ENCODE peak calls at places on chromosome 20, in nine cellular contexts. One of them, this sample, is unnamed.

GRCh38 chr20:62818592-62819493 is 2.0 kb downstream of the COL9A3 start:
- DNase-seq in HAP-1: no peak
- DNase-seq in small intestine: no peak
- DNase-seq in heart right ventricle: peak
- DNase-seq in keratinocyte: no peak
- DNase-seq in LoVo: peak
- DNase-seq in amygdala: peak
- DNase-seq in activated gamma-delta T cell: no peak
- DNase-seq in D341Med: no peak
- DNase-seq in this sample: peak

GRCh38 chr20:23649830-23650417 is 12.2 kb upstream of the CST3 start:
- DNase-seq in HAP-1: no peak
- DNase-seq in small intestine: no peak
- DNase-seq in heart right ventricle: no peak
- DNase-seq in keratinocyte: no peak
- DNase-seq in LoVo: no peak
- DNase-seq in amygdala: no peak
- DNase-seq in activated gamma-delta T cell: no peak
- DNase-seq in D341Med: no peak
- DNase-seq in this sample: no peak

GRCh38 chr20:54069501-54069971 is 858 bp downstream of the BCAS1 start:
- DNase-seq in HAP-1: no peak
- DNase-seq in small intestine: no peak
- DNase-seq in heart right ventricle: no peak
- DNase-seq in keratinocyte: no peak
- DNase-seq in LoVo: peak
- DNase-seq in amygdala: no peak
- DNase-seq in activated gamma-delta T cell: no peak
- DNase-seq in D341Med: no peak
- DNase-seq in this sample: peak

GRCh38 chr20:39269031-39269461 is 306.9 kb downstream of the DHX35 start:
- DNase-seq in HAP-1: peak
- DNase-seq in small intestine: peak
- DNase-seq in heart right ventricle: peak
- DNase-seq in keratinocyte: no peak
- DNase-seq in LoVo: peak
- DNase-seq in amygdala: peak
- DNase-seq in activated gamma-delta T cell: no peak
- DNase-seq in D341Med: peak
- DNase-seq in this sample: peak

GRCh38 chr20:61762886-61763739 is 302.6 kb downstream of the TAF4 start:
- DNase-seq in HAP-1: no peak
- DNase-seq in small intestine: no peak
- DNase-seq in heart right ventricle: no peak
- DNase-seq in keratinocyte: no peak
- DNase-seq in LoVo: no peak
- DNase-seq in amygdala: no peak
- DNase-seq in activated gamma-delta T cell: no peak
- DNase-seq in D341Med: no peak
- DNase-seq in this sample: no peak

GRCh38 chr20:51525241-51526104 is 17.0 kb downstream of the NFATC2 start:
- DNase-seq in HAP-1: no peak
- DNase-seq in small intestine: peak
- DNase-seq in heart right ventricle: no peak
- DNase-seq in keratinocyte: no peak
- DNase-seq in LoVo: no peak
- DNase-seq in amygdala: no peak
- DNase-seq in activated gamma-delta T cell: peak
- DNase-seq in D341Med: no peak
- DNase-seq in this sample: no peak

GRCh38 chr20:50039706-50040431 is 57.1 kb downstream of the SNAI1 start:
- DNase-seq in HAP-1: no peak
- DNase-seq in small intestine: no peak
- DNase-seq in heart right ventricle: no peak
- DNase-seq in keratinocyte: no peak
- DNase-seq in LoVo: no peak
- DNase-seq in amygdala: no peak
- DNase-seq in activated gamma-delta T cell: no peak
- DNase-seq in D341Med: no peak
- DNase-seq in this sample: no peak

GRCh38 chr20:24151621-24152020 is 163.0 kb upstream of the GGTLC1 start:
- DNase-seq in HAP-1: no peak
- DNase-seq in small intestine: no peak
- DNase-seq in heart right ventricle: no peak
- DNase-seq in keratinocyte: no peak
- DNase-seq in LoVo: no peak
- DNase-seq in amygdala: no peak
- DNase-seq in activated gamma-delta T cell: no peak
- DNase-seq in D341Med: no peak
- DNase-seq in this sample: no peak

GRCh38 chr20:44264287-44264686 is 17.2 kb downstream of the GDAP1L1 start:
- DNase-seq in HAP-1: no peak
- DNase-seq in small intestine: no peak
- DNase-seq in heart right ventricle: no peak
- DNase-seq in keratinocyte: no peak
- DNase-seq in LoVo: no peak
- DNase-seq in amygdala: no peak
- DNase-seq in activated gamma-delta T cell: no peak
- DNase-seq in D341Med: no peak
- DNase-seq in this sample: peak

GRCh38 chr20:44166477-44166876 is 20.5 kb downstream of the JPH2 start:
- DNase-seq in HAP-1: no peak
- DNase-seq in small intestine: no peak
- DNase-seq in heart right ventricle: no peak
- DNase-seq in keratinocyte: no peak
- DNase-seq in LoVo: no peak
- DNase-seq in amygdala: no peak
- DNase-seq in activated gamma-delta T cell: no peak
- DNase-seq in D341Med: no peak
- DNase-seq in this sample: no peak

GRCh38 chr20:48801197-48801596 is 26.6 kb downstream of the PREX1 start:
- DNase-seq in HAP-1: no peak
- DNase-seq in small intestine: no peak
- DNase-seq in heart right ventricle: no peak
- DNase-seq in keratinocyte: no peak
- DNase-seq in LoVo: no peak
- DNase-seq in amygdala: no peak
- DNase-seq in activated gamma-delta T cell: no peak
- DNase-seq in D341Med: no peak
- DNase-seq in this sample: no peak

GRCh38 chr20:49818810-49819209 is 6.2 kb downstream of the SLC9A8 start:
- DNase-seq in HAP-1: no peak
- DNase-seq in small intestine: no peak
- DNase-seq in heart right ventricle: no peak
- DNase-seq in keratinocyte: no peak
- DNase-seq in LoVo: no peak
- DNase-seq in amygdala: no peak
- DNase-seq in activated gamma-delta T cell: no peak
- DNase-seq in D341Med: no peak
- DNase-seq in this sample: no peak

GRCh38 chr20:5171074-5171789 is 44.4 kb downstream of the CDS2 start:
- DNase-seq in HAP-1: no peak
- DNase-seq in small intestine: no peak
- DNase-seq in heart right ventricle: peak
- DNase-seq in keratinocyte: no peak
- DNase-seq in LoVo: no peak
- DNase-seq in amygdala: no peak
- DNase-seq in activated gamma-delta T cell: no peak
- DNase-seq in D341Med: no peak
- DNase-seq in this sample: no peak

GRCh38 chr20:46709459-46710148 is at the start of gene SLC2A10:
- DNase-seq in HAP-1: no peak
- DNase-seq in small intestine: no peak
- DNase-seq in heart right ventricle: peak
- DNase-seq in keratinocyte: no peak
- DNase-seq in LoVo: no peak
- DNase-seq in amygdala: no peak
- DNase-seq in activated gamma-delta T cell: no peak
- DNase-seq in D341Med: no peak
- DNase-seq in this sample: peak

GRCh38 chr20:20003088-20003954 is 13.8 kb upstream of the NAA20 start:
- DNase-seq in HAP-1: no peak
- DNase-seq in small intestine: no peak
- DNase-seq in heart right ventricle: no peak
- DNase-seq in keratinocyte: no peak
- DNase-seq in LoVo: no peak
- DNase-seq in amygdala: no peak
- DNase-seq in activated gamma-delta T cell: no peak
- DNase-seq in D341Med: no peak
- DNase-seq in this sample: no peak

GRCh38 chr20:45946149-45946970 is 11.9 kb downstream of the PCIF1 start:
- DNase-seq in HAP-1: no peak
- DNase-seq in small intestine: peak
- DNase-seq in heart right ventricle: no peak
- DNase-seq in keratinocyte: no peak
- DNase-seq in LoVo: no peak
- DNase-seq in amygdala: no peak
- DNase-seq in activated gamma-delta T cell: no peak
- DNase-seq in D341Med: no peak
- DNase-seq in this sample: peak

GRCh38 chr20:64260239-64260638 is 4.7 kb downstream of the PCMTD2 start:
- DNase-seq in HAP-1: no peak
- DNase-seq in small intestine: no peak
- DNase-seq in heart right ventricle: no peak
- DNase-seq in keratinocyte: no peak
- DNase-seq in LoVo: no peak
- DNase-seq in amygdala: no peak
- DNase-seq in activated gamma-delta T cell: no peak
- DNase-seq in D341Med: no peak
- DNase-seq in this sample: no peak

GRCh38 chr20:34689486-34689885 is 12.6 kb upstream of the PIGU start:
- DNase-seq in HAP-1: no peak
- DNase-seq in small intestine: no peak
- DNase-seq in heart right ventricle: no peak
- DNase-seq in keratinocyte: no peak
- DNase-seq in LoVo: no peak
- DNase-seq in amygdala: no peak
- DNase-seq in activated gamma-delta T cell: no peak
- DNase-seq in D341Med: no peak
- DNase-seq in this sample: no peak